ENCODE peak calls at places on chromosomes 16 and 17, in five cellular contexts. T is NCI-H226; A is effector CD8-positive, alpha-beta T cell; E is HFFc6; O is activated T-cell treated with anti-CD3 and anti-CD28 coated beads, Interleukin-2, amount 50 U/mL, for 72 hours. V is an unnamed sample.

GRCh38 chr17:64002658-64003525 is 4.7 kb downstream of the PRR29 start:
- DNase-seq in T (no peak), A (no peak), E (no peak), O (no peak), V (peak)

GRCh38 chr16:58494981-58495860 is 4.7 kb upstream of the NDRG4 start:
- DNase-seq in T (peak), A (peak), E (peak), O (peak), V (peak)

GRCh38 chr16:84548971-84549844 is 44.7 kb upstream of the MEAK7 start:
- DNase-seq in T (no peak), A (no peak), E (no peak), O (peak), V (peak)

GRCh38 chr16:2761886-2762583 is 9.6 kb downstream of the SRRM2 start:
- DNase-seq in T (no peak), A (no peak), E (no peak), O (no peak), V (no peak)

GRCh38 chr17:19650826-19651225 is 2.3 kb downstream of the ALDH3A2 start:
- DNase-seq in T (no peak), A (no peak), E (peak), O (no peak), V (no peak)

GRCh38 chr17:40307001-40307690 is 1.8 kb upstream of the RARA start:
- DNase-seq in T (peak), A (no peak), E (peak), O (no peak), V (no peak)

GRCh38 chr16:56589141-56590039 is at the start of gene MT3:
- DNase-seq in T (no peak), A (peak), E (no peak), O (peak), V (peak)

GRCh38 chr16:49924078-49924477 is 68.2 kb upstream of the ZNF423 start:
- DNase-seq in T (no peak), A (no peak), E (no peak), O (no peak), V (no peak)

GRCh38 chr16:50584033-50584722 is 36.0 kb downstream of the NKD1 start:
- DNase-seq in T (no peak), A (no peak), E (no peak), O (no peak), V (no peak)

GRCh38 chr16:10180042-10180770 is 2.0 kb downstream of the GRIN2A start:
- DNase-seq in T (no peak), A (no peak), E (no peak), O (no peak), V (no peak)

GRCh38 chr17:80863626-80864025 is 128.0 kb upstream of the CHMP6 start:
- DNase-seq in T (no peak), A (no peak), E (no peak), O (no peak), V (no peak)

GRCh38 chr17:7988750-7989178 is 13.7 kb upstream of the GUCY2D start:
- DNase-seq in T (peak), A (no peak), E (peak), O (peak), V (peak)

GRCh38 chr16:19850131-19850817 is 34.4 kb downstream of the GPRC5B start:
- DNase-seq in T (no peak), A (no peak), E (no peak), O (no peak), V (no peak)

GRCh38 chr16:57999971-58000705 is at the start of gene ZNF319:
- DNase-seq in T (peak), A (no peak), E (no peak), O (peak), V (peak)

GRCh38 chr17:38735161-38735997 is 5.2 kb downstream of the CISD3 start:
- DNase-seq in T (no peak), A (peak), E (no peak), O (peak), V (peak)

GRCh38 chr17:62091804-62092203 is 26.7 kb upstream of the MED13 start:
- DNase-seq in T (no peak), A (no peak), E (no peak), O (no peak), V (no peak)

GRCh38 chr16:2586241-2586640 is 48.4 kb downstream of the PDPK1 start:
- DNase-seq in T (no peak), A (no peak), E (no peak), O (no peak), V (no peak)

GRCh38 chr16:9357829-9358228 is 266.4 kb downstream of the HAPSTR1 start:
- DNase-seq in T (no peak), A (no peak), E (no peak), O (no peak), V (no peak)

GRCh38 chr16:88013766-88014165 is 62.5 kb downstream of the BANP start:
- DNase-seq in T (no peak), A (no peak), E (no peak), O (no peak), V (no peak)

GRCh38 chr17:31156326-31156725 is 61.5 kb downstream of the NF1 start:
- DNase-seq in T (no peak), A (no peak), E (peak), O (no peak), V (no peak)

GRCh38 chr17:66829386-66829864 is 5.5 kb upstream of the CACNG5 start:
- DNase-seq in T (no peak), A (no peak), E (peak), O (peak), V (peak)

GRCh38 chr17:15981646-15982580 is 17.6 kb downstream of the ZSWIM7 start:
- DNase-seq in T (peak), A (no peak), E (no peak), O (no peak), V (no peak)

GRCh38 chr16:82649766-82650165 is 23.0 kb downstream of the CDH13 start:
- DNase-seq in T (no peak), A (no peak), E (no peak), O (no peak), V (no peak)

GRCh38 chr16:80046848-80047247 is 446.3 kb upstream of the MAF start:
- DNase-seq in T (no peak), A (no peak), E (no peak), O (no peak), V (no peak)

GRCh38 chr17:29929006-29929543 is 953 bp downstream of the SSH2 start:
- DNase-seq in T (no peak), A (no peak), E (peak), O (peak), V (peak)

GRCh38 chr17:34607917-34608316 is 28.5 kb downstream of the TMEM132E start:
- DNase-seq in T (no peak), A (no peak), E (no peak), O (no peak), V (no peak)

GRCh38 chr17:6995500-6996255 is at the start of gene ALOX12:
- DNase-seq in T (no peak), A (no peak), E (no peak), O (no peak), V (no peak)

GRCh38 chr17:73553311-73553710 is 90.9 kb downstream of the SDK2 start:
- DNase-seq in T (no peak), A (no peak), E (no peak), O (no peak), V (no peak)

GRCh38 chr16:593807-594206 is 3.9 kb downstream of the RAB40C start:
- DNase-seq in T (no peak), A (no peak), E (no peak), O (no peak), V (no peak)

GRCh38 chr17:29289852-29290251 is 4.1 kb downstream of the NUFIP2 start:
- DNase-seq in T (no peak), A (no peak), E (no peak), O (no peak), V (no peak)

GRCh38 chr16:11914210-11914758 is 1.5 kb downstream of the GSPT1 start:
- DNase-seq in T (no peak), A (no peak), E (no peak), O (no peak), V (peak)

GRCh38 chr17:44664867-44665266 is 8.6 kb downstream of the MEIOC start:
- DNase-seq in T (no peak), A (no peak), E (no peak), O (no peak), V (no peak)

GRCh38 chr16:2584742-2585650 is 47.2 kb downstream of the PDPK1 start:
- DNase-seq in T (no peak), A (no peak), E (no peak), O (no peak), V (no peak)

GRCh38 chr16:35011-35775 is 18.2 kb downstream of the POLR3K start:
- DNase-seq in T (no peak), A (no peak), E (no peak), O (no peak), V (no peak)

GRCh38 chr17:65936013-65936412 is 255.9 kb downstream of the CEP112 start:
- DNase-seq in T (no peak), A (no peak), E (peak), O (no peak), V (no peak)

GRCh38 chr17:80998388-80999223 is 7.0 kb downstream of the CHMP6 start:
- DNase-seq in T (no peak), A (no peak), E (no peak), O (no peak), V (no peak)

V was measured in activated CD4-positive, alpha-beta memory T cell treated with anti-CD3 and anti-CD28 coated beads for 36 hours.